ENCODE peak calls at places on chromosomes 12 and 14, in four cellular contexts. One of them, this sample, is unnamed. For H3K4me1, the result is how much of the 10 kb centered on the place peaks cover.

GRCh38 chr12:12267801-12268200 is 957 bp upstream of the LRP6 start:
- DNase-seq in gastrocnemius medialis: no peak
- DNase-seq in ovary: no peak
- DNase-seq in fibroblast of lung: no peak
- DNase-seq in this sample: peak

GRCh38 chr14:101068293-101068957 is 164.9 kb upstream of the RTL1 start:
- DNase-seq in ovary: peak
- DNase-seq in fibroblast of lung: no peak
- DNase-seq in gastrocnemius medialis: no peak
- DNase-seq in this sample: no peak

GRCh38 chr12:16611146-16611545 is 5.2 kb upstream of the LMO3 start:
- DNase-seq in fibroblast of lung: no peak
- DNase-seq in ovary: no peak
- DNase-seq in gastrocnemius medialis: no peak
- DNase-seq in this sample: no peak

GRCh38 chr12:4789776-4790175 is 69.6 kb downstream of the GALNT8 start:
- DNase-seq in ovary: no peak
- DNase-seq in gastrocnemius medialis: no peak
- DNase-seq in fibroblast of lung: no peak
- DNase-seq in this sample: no peak

GRCh38 chr14:101878222-101879211 is 85.9 kb upstream of the DYNC1H1 start:
- DNase-seq in gastrocnemius medialis: no peak
- DNase-seq in ovary: no peak
- DNase-seq in fibroblast of lung: no peak
- DNase-seq in this sample: no peak

GRCh38 chr12:49264466-49264872 is 413 bp upstream of the TUBA1C start:
- DNase-seq in gastrocnemius medialis: no peak
- DNase-seq in fibroblast of lung: no peak
- DNase-seq in ovary: no peak
- DNase-seq in this sample: no peak

GRCh38 chr12:1922985-1923384 is 4.5 kb upstream of the CACNA2D4 start:
- DNase-seq in fibroblast of lung: no peak
- DNase-seq in ovary: no peak
- DNase-seq in gastrocnemius medialis: no peak
- DNase-seq in this sample: no peak

GRCh38 chr12:54082402-54082892 is 28.8 kb downstream of the HOXC4 start:
- DNase-seq in ovary: peak
- DNase-seq in fibroblast of lung: no peak
- DNase-seq in gastrocnemius medialis: no peak
- DNase-seq in this sample: peak

GRCh38 chr12:56873382-56873781 is 60.8 kb downstream of the SDR9C7 start:
- DNase-seq in ovary: no peak
- DNase-seq in fibroblast of lung: no peak
- DNase-seq in gastrocnemius medialis: no peak
- DNase-seq in this sample: no peak

GRCh38 chr14:26281280-26281998 is 316.4 kb downstream of the NOVA1 start:
- DNase-seq in ovary: no peak
- DNase-seq in fibroblast of lung: peak
- DNase-seq in gastrocnemius medialis: no peak
- DNase-seq in this sample: no peak

GRCh38 chr14:72651081-72651480 is 242.8 kb downstream of the DPF3 start:
- DNase-seq in ovary: peak
- DNase-seq in gastrocnemius medialis: no peak
- DNase-seq in fibroblast of lung: no peak
- DNase-seq in this sample: no peak

GRCh38 chr14:57686317-57686716 is 179.6 kb downstream of the SLC35F4 start:
- DNase-seq in fibroblast of lung: no peak
- DNase-seq in ovary: no peak
- DNase-seq in gastrocnemius medialis: no peak
- DNase-seq in this sample: no peak

GRCh38 chr12:110934093-110934852 is 13.9 kb upstream of the MYL2 start:
- DNase-seq in fibroblast of lung: no peak
- DNase-seq in ovary: no peak
- DNase-seq in gastrocnemius medialis: no peak
- DNase-seq in this sample: no peak

GRCh38 chr12:46438719-46439319 is 66.2 kb upstream of the SLC38A2 start:
- DNase-seq in ovary: no peak
- DNase-seq in fibroblast of lung: no peak
- DNase-seq in gastrocnemius medialis: no peak
- DNase-seq in this sample: no peak

GRCh38 chr12:118981285-118982201 is at the start of gene SRRM4:
- DNase-seq in fibroblast of lung: no peak
- DNase-seq in ovary: no peak
- DNase-seq in gastrocnemius medialis: no peak
- DNase-seq in this sample: no peak

GRCh38 chr14:105139212-105139825 is 29.3 kb downstream of the JAG2 start:
- DNase-seq in fibroblast of lung: no peak
- DNase-seq in gastrocnemius medialis: no peak
- DNase-seq in ovary: no peak
- DNase-seq in this sample: no peak

GRCh38 chr14:105168979-105169507 is 467 bp upstream of the JAG2 start:
- DNase-seq in gastrocnemius medialis: no peak
- DNase-seq in ovary: no peak
- DNase-seq in fibroblast of lung: no peak
- DNase-seq in this sample: no peak

GRCh38 chr14:101817511-101818001 is 56.0 kb downstream of the PPP2R5C start:
- DNase-seq in gastrocnemius medialis: no peak
- DNase-seq in fibroblast of lung: no peak
- DNase-seq in ovary: no peak
- DNase-seq in this sample: no peak

GRCh38 chr14:105059035-105059916 is 6.0 kb downstream of the GPR132 start:
- DNase-seq in fibroblast of lung: no peak
- DNase-seq in gastrocnemius medialis: no peak
- DNase-seq in ovary: no peak
- DNase-seq in this sample: no peak

GRCh38 chr12:88266851-88267360 is 124.8 kb downstream of the TMTC3 start:
- DNase-seq in ovary: no peak
- DNase-seq in gastrocnemius medialis: no peak
- DNase-seq in fibroblast of lung: peak
- DNase-seq in this sample: no peak

GRCh38 chr12:9760699-9761406 is at the start of gene CD69:
- DNase-seq in gastrocnemius medialis: no peak
- DNase-seq in fibroblast of lung: no peak
- DNase-seq in ovary: no peak
- DNase-seq in this sample: peak

GRCh38 chr14:22614240-22614799 is 16.2 kb downstream of the ABHD4 start:
- DNase-seq in gastrocnemius medialis: no peak
- DNase-seq in ovary: no peak
- DNase-seq in fibroblast of lung: peak
- DNase-seq in this sample: no peak

GRCh38 chr12:85273411-85274075 is 6.5 kb upstream of the ALX1 start:
- DNase-seq in fibroblast of lung: no peak
- DNase-seq in gastrocnemius medialis: no peak
- DNase-seq in ovary: no peak
- DNase-seq in this sample: no peak

GRCh38 chr14:101810897-101811620 is 49.5 kb downstream of the PPP2R5C start:
- DNase-seq in ovary: no peak
- DNase-seq in gastrocnemius medialis: no peak
- DNase-seq in fibroblast of lung: peak
- DNase-seq in this sample: no peak

GRCh38 chr14:91246051-91246852 is 1.7 kb upstream of the GPR68 start:
- DNase-seq in gastrocnemius medialis: no peak
- DNase-seq in ovary: no peak
- DNase-seq in fibroblast of lung: no peak
- DNase-seq in this sample: peak

GRCh38 chr12:14258468-14258947 is 107.0 kb upstream of the ATF7IP start:
- DNase-seq in fibroblast of lung: no peak
- DNase-seq in gastrocnemius medialis: no peak
- DNase-seq in ovary: no peak
- DNase-seq in this sample: no peak

GRCh38 chr12:79098530-79098929 is 234.0 kb downstream of the SYT1 start:
- DNase-seq in ovary: no peak
- DNase-seq in gastrocnemius medialis: no peak
- DNase-seq in fibroblast of lung: peak
- DNase-seq in this sample: no peak

GRCh38 chr12:85002778-85003296 is 33.2 kb downstream of the TSPAN19 start:
- DNase-seq in fibroblast of lung: no peak
- DNase-seq in ovary: no peak
- DNase-seq in gastrocnemius medialis: no peak
- DNase-seq in this sample: no peak

GRCh38 chr14:68704736-68705720 is 87.8 kb downstream of the ZFP36L1 start:
- DNase-seq in gastrocnemius medialis: no peak
- DNase-seq in ovary: no peak
- DNase-seq in fibroblast of lung: no peak
- DNase-seq in this sample: no peak

GRCh38 chr12:67366530-67367196 is 97.5 kb downstream of the CAND1 start:
- DNase-seq in fibroblast of lung: peak
- DNase-seq in gastrocnemius medialis: no peak
- DNase-seq in ovary: no peak
- DNase-seq in this sample: no peak

GRCh38 chr12:40792792-40793386 is 100.7 kb downstream of the CNTN1 start:
- DNase-seq in ovary: no peak
- DNase-seq in gastrocnemius medialis: no peak
- DNase-seq in fibroblast of lung: no peak
- DNase-seq in this sample: no peak
- H3K4me3 ChIP-seq in ovary: no peak
- H3K4me3 ChIP-seq in gastrocnemius medialis: no peak
- H3K4me3 ChIP-seq in fibroblast of lung: no peak
- H3K4me3 ChIP-seq in this sample: no peak

GRCh38 chr12:117031843-117032592 is 67.2 kb downstream of the TESC start:
- DNase-seq in ovary: no peak
- DNase-seq in fibroblast of lung: no peak
- DNase-seq in gastrocnemius medialis: no peak
- DNase-seq in this sample: no peak

GRCh38 chr12:117034249-117034648 is 65.0 kb downstream of the TESC start:
- DNase-seq in gastrocnemius medialis: no peak
- DNase-seq in ovary: no peak
- DNase-seq in fibroblast of lung: no peak
- DNase-seq in this sample: no peak

GRCh38 chr12:117034691-117035090 is 64.5 kb downstream of the TESC start:
- DNase-seq in fibroblast of lung: no peak
- DNase-seq in ovary: no peak
- DNase-seq in gastrocnemius medialis: no peak
- DNase-seq in this sample: no peak

GRCh38 chr12:117033382-117034045 is 65.7 kb downstream of the TESC start:
- DNase-seq in ovary: peak
- DNase-seq in gastrocnemius medialis: no peak
- DNase-seq in fibroblast of lung: no peak
- DNase-seq in this sample: no peak

GRCh38 chr12:117032593-117033381 is 66.4 kb downstream of the TESC start:
- DNase-seq in fibroblast of lung: no peak
- DNase-seq in ovary: peak
- DNase-seq in gastrocnemius medialis: no peak
- DNase-seq in this sample: no peak
- H3K4me1 ChIP-seq in fibroblast of lung: under half
- H3K4me1 ChIP-seq in ovary: under half
- H3K4me1 ChIP-seq in gastrocnemius medialis: under half
- H3K4me1 ChIP-seq in this sample: under half

GRCh38 chr12:51321882-51322281 is 2.1 kb downstream of the BIN2 start:
- DNase-seq in fibroblast of lung: no peak
- DNase-seq in ovary: no peak
- DNase-seq in gastrocnemius medialis: no peak
- DNase-seq in this sample: no peak
- H3K4me3 ChIP-seq in fibroblast of lung: no peak
- H3K4me3 ChIP-seq in ovary: no peak
- H3K4me3 ChIP-seq in gastrocnemius medialis: no peak
- H3K4me3 ChIP-seq in this sample: no peak

DNA sequence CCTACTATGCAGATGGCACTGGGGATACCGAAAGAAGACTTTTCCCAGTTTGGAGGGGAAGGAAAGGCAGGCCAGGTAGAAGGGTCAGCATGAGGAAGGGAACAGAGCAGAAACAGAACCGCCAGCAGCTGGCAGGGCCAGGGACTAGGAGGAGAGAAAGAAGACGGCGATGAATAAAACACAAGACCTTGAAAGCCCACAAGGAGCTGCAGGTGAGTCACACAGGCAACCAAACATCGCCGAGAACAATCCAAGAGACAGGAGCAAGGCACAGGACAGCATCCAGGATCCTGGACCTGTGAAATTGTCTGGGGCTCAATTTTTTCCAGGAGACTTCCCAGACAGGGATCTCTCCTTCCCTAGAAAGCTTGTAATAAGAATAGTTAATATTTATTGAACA is 47.3 kb downstream of the NUAK1 start:
- DNase-seq in fibroblast of lung: no peak
- DNase-seq in ovary: no peak
- DNase-seq in gastrocnemius medialis: no peak
- DNase-seq in this sample: no peak
- H3K4me1 ChIP-seq in fibroblast of lung: under half
- H3K4me1 ChIP-seq in ovary: under half
- H3K4me1 ChIP-seq in gastrocnemius medialis: half or more
- H3K4me1 ChIP-seq in this sample: under half

GRCh38 chr12:6768385-6769002 is 2.3 kb downstream of the PTMS start:
- DNase-seq in fibroblast of lung: no peak
- DNase-seq in ovary: no peak
- DNase-seq in gastrocnemius medialis: no peak
- DNase-seq in this sample: no peak

GRCh38 chr12:6769003-6769389 is 2.8 kb downstream of the PTMS start:
- DNase-seq in ovary: peak
- DNase-seq in fibroblast of lung: no peak
- DNase-seq in gastrocnemius medialis: no peak
- DNase-seq in this sample: no peak

GRCh38 chr12:6770094-6770493 is 2.2 kb upstream of the LAG3 start:
- DNase-seq in ovary: no peak
- DNase-seq in fibroblast of lung: no peak
- DNase-seq in gastrocnemius medialis: no peak
- DNase-seq in this sample: no peak

GRCh38 chr12:6770600-6770999 is 1.7 kb upstream of the LAG3 start:
- DNase-seq in ovary: no peak
- DNase-seq in fibroblast of lung: no peak
- DNase-seq in gastrocnemius medialis: no peak
- DNase-seq in this sample: no peak

DNA sequence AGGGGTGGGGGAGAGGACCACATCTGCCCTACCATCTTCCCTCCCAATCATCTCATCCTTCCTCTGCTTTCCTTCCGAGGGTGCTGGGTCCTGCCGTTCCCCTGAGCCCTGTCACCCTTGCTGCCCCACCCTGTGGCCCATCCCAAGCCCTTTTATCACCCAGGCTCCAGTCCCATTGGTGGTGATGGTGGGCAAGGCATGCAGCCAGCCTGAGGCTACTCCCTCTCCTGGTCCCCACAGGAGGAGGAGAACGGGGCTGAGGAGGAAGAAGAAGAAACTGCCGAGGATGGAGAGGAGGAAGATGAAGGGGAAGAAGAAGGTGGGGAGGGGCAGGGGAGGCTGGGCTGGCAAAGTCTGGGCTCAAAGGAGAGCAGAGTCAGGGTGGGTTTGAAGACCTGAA is 2.6 kb upstream of the LAG3 start:
- DNase-seq in ovary: no peak
- DNase-seq in fibroblast of lung: no peak
- DNase-seq in gastrocnemius medialis: no peak
- DNase-seq in this sample: no peak
- H3K4me3 ChIP-seq in ovary: no peak
- H3K4me3 ChIP-seq in fibroblast of lung: peak
- H3K4me3 ChIP-seq in gastrocnemius medialis: no peak
- H3K4me3 ChIP-seq in this sample: no peak

DNA sequence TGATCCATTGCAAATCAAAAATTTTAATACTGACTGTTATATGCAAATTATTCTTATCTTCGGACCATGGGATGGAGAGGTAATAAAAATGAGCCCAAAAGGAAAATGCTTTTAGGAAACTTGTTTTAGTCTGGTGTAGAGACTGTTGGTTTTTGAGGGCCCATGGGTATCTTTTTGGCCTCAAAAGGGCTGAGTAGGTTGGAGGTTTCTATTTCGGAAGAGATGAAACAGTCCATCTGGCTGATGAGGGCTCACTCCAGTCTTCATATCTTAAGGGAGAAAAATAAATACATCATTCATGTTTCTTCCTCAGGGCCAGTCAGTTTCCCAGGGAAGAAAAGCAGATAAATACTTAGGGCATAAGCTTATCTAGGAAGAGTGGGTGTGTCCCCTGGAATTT is 290.7 kb downstream of the RMST start:
- DNase-seq in gastrocnemius medialis: no peak
- DNase-seq in fibroblast of lung: no peak
- DNase-seq in ovary: no peak
- DNase-seq in this sample: peak
- H3K4me1 ChIP-seq in gastrocnemius medialis: under half
- H3K4me1 ChIP-seq in fibroblast of lung: under half
- H3K4me1 ChIP-seq in ovary: under half
- H3K4me1 ChIP-seq in this sample: under half